ENCODE peak calls at places on chromosomes 5 and 9, in ten cellular contexts. F, E, C, H, T, A, L, W, Y and B are unnamed samples.

GRCh38 chr5:96968074-96968473 is 32.2 kb downstream of the LNPEP start:
- DNase-seq in F (no peak), W (no peak), Y (no peak), E (no peak), H (peak), C (no peak), L (no peak), A (no peak), T (no peak), B (peak)

GRCh38 chr9:94443039-94443722 is 111.7 kb upstream of the PCAT7 start:
- DNase-seq in W (no peak), E (no peak), C (no peak), Y (no peak), T (no peak), F (no peak), H (no peak), L (no peak), A (no peak), B (no peak)

GRCh38 chr5:12214631-12215030 is 310.4 kb upstream of the CTNND2 start:
- DNase-seq in Y (no peak), F (no peak), L (no peak), A (no peak), H (no peak), W (no peak), E (no peak), T (no peak), C (no peak), B (no peak)

GRCh38 chr5:180109920-180110319 is 38.4 kb upstream of the RNF130 start:
- DNase-seq in F (no peak), C (no peak), T (no peak), Y (no peak), H (no peak), E (peak), A (no peak), L (no peak), W (no peak), B (no peak)

GRCh38 chr5:171623551-171624097 is 162.0 kb upstream of the SMIM23 start:
- DNase-seq in F (no peak), E (no peak), C (no peak), Y (no peak), H (no peak), A (no peak), L (no peak), T (no peak), W (no peak), B (no peak)

GRCh38 chr9:8301296-8301695 is 501.7 kb upstream of the DMAC1 start:
- DNase-seq in H (no peak), A (no peak), E (no peak), W (no peak), F (no peak), L (no peak), T (no peak), Y (no peak), C (no peak), B (no peak)

GRCh38 chr9:92711844-92712243 is 41.9 kb upstream of the IPPK start:
- DNase-seq in A (no peak), T (no peak), Y (no peak), F (peak), E (no peak), W (no peak), L (no peak), H (no peak), C (no peak), B (no peak)

GRCh38 chr5:69416699-69417098 is 1.8 kb downstream of the MARVELD2 start:
- DNase-seq in H (no peak), C (no peak), W (no peak), E (no peak), F (no peak), Y (no peak), L (no peak), A (no peak), T (no peak), B (no peak)

GRCh38 chr5:5658226-5658625 is 235.7 kb downstream of the ICE1 start:
- DNase-seq in W (no peak), A (no peak), H (peak), F (no peak), L (no peak), C (no peak), T (no peak), Y (no peak), E (no peak), B (peak)

GRCh38 chr5:100790170-100790665 is 112.9 kb downstream of the ST8SIA4 start:
- DNase-seq in F (no peak), T (no peak), C (no peak), A (no peak), H (no peak), E (no peak), L (no peak), Y (no peak), W (no peak), B (peak)

GRCh38 chr5:170393235-170393634 is 4.1 kb upstream of the KCNMB1 start:
- DNase-seq in A (no peak), C (peak), F (peak), E (no peak), Y (peak), W (no peak), L (peak), T (no peak), H (peak), B (no peak)

GRCh38 chr9:72599874-72600534 is 78.6 kb downstream of the TMC1 start:
- DNase-seq in Y (no peak), W (no peak), L (no peak), A (no peak), F (no peak), T (no peak), H (no peak), E (no peak), C (no peak), B (no peak)

GRCh38 chr5:30991462-30991861 is 202.0 kb upstream of the CDH6 start:
- DNase-seq in H (no peak), T (no peak), C (no peak), W (no peak), A (no peak), F (no peak), Y (no peak), L (no peak), E (no peak), B (no peak)

GRCh38 chr9:17810728-17811634 is 232.1 kb downstream of the SH3GL2 start:
- DNase-seq in F (peak), H (peak), L (peak), W (peak), Y (peak), C (peak), T (no peak), A (no peak), E (no peak), B (peak)

GRCh38 chr9:109417054-109417453 is 81.1 kb downstream of the PTPN3 start:
- DNase-seq in Y (peak), C (no peak), L (no peak), F (no peak), H (no peak), E (no peak), W (no peak), A (no peak), T (no peak), B (no peak)

GRCh38 chr9:135033487-135033886 is 54.0 kb upstream of the OLFM1 start:
- DNase-seq in C (no peak), E (no peak), H (no peak), A (no peak), W (no peak), L (no peak), Y (no peak), F (no peak), T (peak), B (no peak)

GRCh38 chr9:123696476-123696875 is 233.4 kb downstream of the DENND1A start:
- DNase-seq in Y (no peak), A (no peak), E (no peak), T (no peak), L (no peak), F (no peak), H (no peak), C (no peak), W (no peak), B (no peak)

GRCh38 chr5:14526493-14526892 is 55.1 kb upstream of the OTULINL start:
- DNase-seq in H (no peak), A (no peak), F (no peak), T (no peak), Y (no peak), W (no peak), E (no peak), L (no peak), C (no peak), B (no peak)

GRCh38 chr5:72074238-72074637 is 33.0 kb upstream of the MAP1B start:
- DNase-seq in H (no peak), Y (no peak), F (no peak), E (no peak), W (no peak), C (no peak), A (no peak), T (no peak), L (no peak), B (no peak)

GRCh38 chr9:20684865-20685696 is 1.0 kb downstream of the FOCAD start:
- DNase-seq in W (no peak), C (no peak), E (no peak), Y (no peak), T (no peak), F (no peak), A (no peak), H (peak), L (no peak), B (peak)

GRCh38 chr9:38724749-38725148 is 4.8 kb upstream of the FAM240B start:
- DNase-seq in C (no peak), A (no peak), L (no peak), E (no peak), W (no peak), H (no peak), T (no peak), Y (no peak), F (no peak), B (no peak)

GRCh38 chr5:170424629-170425028 is 35.5 kb upstream of the KCNMB1 start:
- DNase-seq in T (no peak), E (no peak), W (no peak), C (no peak), Y (no peak), F (no peak), L (no peak), H (no peak), A (no peak), B (no peak)

GRCh38 chr9:78533500-78533899 is 236.6 kb downstream of the PSAT1 start:
- DNase-seq in E (no peak), C (no peak), F (no peak), W (no peak), H (no peak), Y (no peak), T (no peak), A (no peak), L (no peak), B (no peak)

GRCh38 chr5:77155179-77155839 is 55.2 kb upstream of the PDE8B start:
- DNase-seq in Y (peak), L (peak), A (no peak), F (peak), E (no peak), C (peak), H (no peak), T (no peak), W (no peak), B (no peak)

GRCh38 chr5:160315968-160316367 is 3.6 kb upstream of the CCNJL start:
- DNase-seq in F (no peak), C (no peak), Y (no peak), H (peak), L (no peak), E (no peak), W (no peak), A (no peak), T (no peak), B (peak)

GRCh38 chr9:2477755-2478154 is 143.8 kb upstream of the VLDLR start:
- DNase-seq in F (no peak), H (peak), E (no peak), C (no peak), L (no peak), Y (no peak), W (peak), T (no peak), A (no peak), B (no peak)

GRCh38 chr9:127568971-127569818 is 42.9 kb upstream of the STXBP1 start:
- DNase-seq in L (peak), F (peak), Y (peak), T (peak), C (peak), A (peak), H (peak), W (peak), E (peak), B (peak)

GRCh38 chr9:127955294-127956015 is 17.8 kb upstream of the DPM2 start:
- DNase-seq in T (peak), A (peak), C (peak), H (peak), Y (peak), W (peak), L (peak), E (peak), F (peak), B (peak)

GRCh38 chr9:20224756-20225155 is 397.5 kb downstream of the MLLT3 start:
- DNase-seq in F (no peak), T (no peak), W (no peak), L (no peak), Y (no peak), A (no peak), H (no peak), C (no peak), E (no peak), B (no peak)

GRCh38 chr9:22103650-22104575 is 94.8 kb upstream of the CDKN2B start:
- DNase-seq in Y (no peak), L (no peak), E (no peak), C (no peak), F (no peak), T (no peak), A (no peak), W (no peak), H (peak), B (peak)

GRCh38 chr5:35884125-35884788 is 27.6 kb downstream of the IL7R start:
- DNase-seq in L (no peak), W (no peak), H (peak), Y (no peak), F (no peak), C (no peak), E (no peak), A (no peak), T (no peak), B (peak)